ENCODE peak calls at places on chromosomes 13 and 19, in four cellular contexts. One of them, this sample, is unnamed.

GRCh38 chr13:37791699-37792098 is 77.9 kb downstream of the TRPC4 start:
- DNase-seq in HCT116: no peak
- DNase-seq in K562: no peak
- DNase-seq in GM12878: no peak
- DNase-seq in this sample: no peak

GRCh38 chr13:99981115-99982020 is at the start of gene ZIC2:
- DNase-seq in HCT116: peak; percentile 73
- DNase-seq in K562: peak; percentile 81
- DNase-seq in GM12878: no peak
- DNase-seq in this sample: no peak

GRCh38 chr13:100100115-100100879 is 11.4 kb downstream of the PCCA start:
- DNase-seq in HCT116: no peak
- DNase-seq in K562: no peak
- DNase-seq in GM12878: no peak
- DNase-seq in this sample: peak; percentile 71

GRCh38 chr13:114007566-114007965 is 33.7 kb upstream of the C13orf46 start:
- DNase-seq in HCT116: no peak
- DNase-seq in K562: no peak
- DNase-seq in GM12878: no peak
- DNase-seq in this sample: no peak

GRCh38 chr13:25059943-25060342 is 36.0 kb upstream of the PABPC3 start:
- DNase-seq in HCT116: no peak
- DNase-seq in K562: no peak
- DNase-seq in GM12878: no peak
- DNase-seq in this sample: no peak

GRCh38 chr19:13154241-13154778 is 4.1 kb downstream of the IER2 start:
- DNase-seq in HCT116: no peak
- DNase-seq in K562: peak; percentile 68
- DNase-seq in GM12878: no peak
- DNase-seq in this sample: peak; percentile 65

GRCh38 chr13:77979721-77980377 is 61.2 kb upstream of the EDNRB start:
- DNase-seq in HCT116: no peak
- DNase-seq in K562: no peak
- DNase-seq in GM12878: no peak
- DNase-seq in this sample: no peak

GRCh38 chr19:9936151-9937000 is at the start of gene OLFM2:
- DNase-seq in HCT116: no peak
- DNase-seq in K562: peak; percentile 83
- DNase-seq in GM12878: no peak
- DNase-seq in this sample: no peak

GRCh38 chr19:38173324-38174041 is 50.5 kb downstream of the DPF1 start:
- DNase-seq in HCT116: no peak
- DNase-seq in K562: no peak
- DNase-seq in GM12878: no peak
- DNase-seq in this sample: no peak

GRCh38 chr13:95676100-95676774 is 702 bp upstream of the DNAJC3 start:
- DNase-seq in HCT116: peak; percentile 22
- DNase-seq in K562: peak; percentile 17
- DNase-seq in GM12878: no peak
- DNase-seq in this sample: peak; percentile 50

GRCh38 chr19:48629599-48630288 is 7.4 kb downstream of the DBP start:
- DNase-seq in HCT116: peak; percentile 96
- DNase-seq in K562: no peak
- DNase-seq in GM12878: no peak
- DNase-seq in this sample: no peak

GRCh38 chr19:53598361-53598760 is 33.4 kb upstream of the DPRX start:
- DNase-seq in HCT116: no peak
- DNase-seq in K562: no peak
- DNase-seq in GM12878: no peak
- DNase-seq in this sample: no peak
- TF ChIP-seq CEBPB in HCT116: no peak
- TF ChIP-seq CEBPB in K562: no peak
- TF ChIP-seq CEBPB in GM12878: no peak
- TF ChIP-seq CEBPB in this sample: no peak

GRCh38 chr19:41893899-41894298 is 10.9 kb downstream of the ARHGEF1 start:
- DNase-seq in HCT116: no peak
- DNase-seq in K562: no peak
- DNase-seq in GM12878: no peak
- DNase-seq in this sample: peak; percentile 59
- TF ChIP-seq ZBTB33 in HCT116: no peak
- TF ChIP-seq ZBTB33 in K562: no peak
- TF ChIP-seq ZBTB33 in GM12878: no peak
- TF ChIP-seq ZBTB33 in this sample: no peak

GRCh38 chr13:40800559-40800958 is 11.1 kb downstream of the SLC25A15 start:
- DNase-seq in HCT116: no peak
- DNase-seq in K562: no peak
- DNase-seq in GM12878: no peak
- DNase-seq in this sample: no peak
- TF ChIP-seq CEBPB in HCT116: no peak
- TF ChIP-seq CEBPB in K562: no peak
- TF ChIP-seq CEBPB in GM12878: no peak
- TF ChIP-seq CEBPB in this sample: no peak

GRCh38 chr19:46466536-46467199 is 4.7 kb downstream of the PNMA8A start:
- DNase-seq in HCT116: no peak
- DNase-seq in K562: no peak
- DNase-seq in GM12878: peak; percentile 55
- DNase-seq in this sample: no peak
- TF ChIP-seq ZBTB33 in HCT116: no peak
- TF ChIP-seq ZBTB33 in K562: no peak
- TF ChIP-seq ZBTB33 in GM12878: no peak
- TF ChIP-seq ZBTB33 in this sample: no peak

GRCh38 chr13:44906758-44907157 is 82.5 kb downstream of the NUFIP1 start:
- DNase-seq in HCT116: no peak
- DNase-seq in K562: no peak
- DNase-seq in GM12878: no peak
- DNase-seq in this sample: no peak

GRCh38 chr13:44902793-44903192 is 86.5 kb downstream of the NUFIP1 start:
- DNase-seq in HCT116: no peak
- DNase-seq in K562: no peak
- DNase-seq in GM12878: no peak
- DNase-seq in this sample: no peak

GRCh38 chr13:44906230-44906629 is 83.0 kb downstream of the NUFIP1 start:
- DNase-seq in HCT116: no peak
- DNase-seq in K562: no peak
- DNase-seq in GM12878: no peak
- DNase-seq in this sample: no peak

GRCh38 chr13:44904982-44905381 is 84.3 kb downstream of the NUFIP1 start:
- DNase-seq in HCT116: no peak
- DNase-seq in K562: no peak
- DNase-seq in GM12878: no peak
- DNase-seq in this sample: no peak

GRCh38 chr13:44903596-44903995 is 85.7 kb downstream of the NUFIP1 start:
- DNase-seq in HCT116: no peak
- DNase-seq in K562: no peak
- DNase-seq in GM12878: no peak
- DNase-seq in this sample: no peak
- TF ChIP-seq CEBPB in HCT116: no peak
- TF ChIP-seq CEBPB in K562: no peak
- TF ChIP-seq CEBPB in GM12878: no peak
- TF ChIP-seq CEBPB in this sample: no peak

DNA sequence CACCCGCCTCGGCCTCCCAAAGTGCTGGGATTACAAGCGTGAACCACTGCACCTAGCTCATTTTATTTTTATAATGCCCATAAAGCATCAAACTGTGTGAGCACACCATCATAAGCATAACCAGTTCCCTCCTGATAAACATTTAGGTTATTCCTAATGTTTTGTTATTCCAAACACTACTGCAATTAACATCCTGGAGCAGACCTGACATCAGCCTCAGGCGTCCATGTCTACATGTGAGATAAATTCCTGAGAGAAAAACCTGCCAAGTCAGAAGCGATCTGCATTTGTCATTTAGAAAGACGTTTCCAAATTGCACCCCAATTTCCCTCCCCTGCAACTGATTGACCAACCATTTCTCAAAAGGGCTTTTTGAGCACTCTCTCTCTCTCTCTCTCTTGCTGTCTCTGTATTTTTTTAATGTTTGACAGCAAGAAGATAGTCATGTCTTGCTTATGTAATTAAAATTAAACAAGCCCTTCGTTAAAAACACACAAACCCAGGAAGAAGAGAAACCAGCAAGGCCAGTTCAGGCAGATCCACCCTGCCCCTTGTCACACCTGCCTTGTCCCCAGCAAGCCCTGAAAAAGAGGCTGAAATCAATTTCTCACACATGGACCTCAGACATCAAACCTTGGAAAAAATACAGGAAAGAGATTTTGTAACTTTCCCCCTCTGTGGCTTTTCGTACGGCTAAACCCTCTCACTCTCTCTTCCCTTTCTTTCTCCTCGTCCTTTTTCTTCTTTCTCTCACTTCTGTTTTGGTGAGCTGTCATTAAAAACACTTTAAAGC is 9.9 kb downstream of the LYPD3 start:
- DNase-seq in HCT116: no peak
- DNase-seq in K562: no peak
- DNase-seq in GM12878: no peak
- DNase-seq in this sample: no peak
- TF ChIP-seq ZBTB33 in HCT116: no peak
- TF ChIP-seq ZBTB33 in K562: no peak
- TF ChIP-seq ZBTB33 in GM12878: no peak
- TF ChIP-seq ZBTB33 in this sample: no peak

GRCh38 chr19:41895745-41896580 is 13.0 kb downstream of the ARHGEF1 start:
- DNase-seq in HCT116: no peak
- DNase-seq in K562: no peak
- DNase-seq in GM12878: no peak
- DNase-seq in this sample: no peak
- TF ChIP-seq CEBPB in HCT116: no peak
- TF ChIP-seq CEBPB in K562: no peak
- TF ChIP-seq CEBPB in GM12878: no peak
- TF ChIP-seq CEBPB in this sample: no peak

GRCh38 chr19:46387713-46388130 is 25.6 kb downstream of the CCDC8 start:
- DNase-seq in HCT116: no peak
- DNase-seq in K562: no peak
- DNase-seq in GM12878: no peak
- DNase-seq in this sample: no peak
- TF ChIP-seq ZBTB33 in HCT116: no peak
- TF ChIP-seq ZBTB33 in K562: no peak
- TF ChIP-seq ZBTB33 in GM12878: no peak
- TF ChIP-seq ZBTB33 in this sample: no peak

This sample was measured in HepG2.